ENCODE peak calls at places on chromosomes 1 and 21, in seven cellular contexts. One of them, this sample, is unnamed.

GRCh38 chr21:34807146-34807880 is 138.5 kb downstream of the CLIC6 start:
- DNase-seq in stimulated activated naive B cell treated with anti-CD40 and anti-IgM and Interleukin-4, amounts not matched to agents 10 μg/mL and 1 μg/mL and 100 μg/mL, for 72 hours: peak
- DNase-seq in NCI-H1417: no peak
- DNase-seq in iPS-NIHi11: no peak
- DNase-seq in Peyer's patch: no peak
- DNase-seq in NCI-H774: no peak
- DNase-seq in stromal cell of bone marrow: peak
- DNase-seq in this sample: peak

GRCh38 chr1:238099871-238100270 is 209.1 kb upstream of the ZP4 start:
- DNase-seq in stimulated activated naive B cell treated with anti-CD40 and anti-IgM and Interleukin-4, amounts not matched to agents 10 μg/mL and 1 μg/mL and 100 μg/mL, for 72 hours: no peak
- DNase-seq in Peyer's patch: no peak
- DNase-seq in NCI-H1417: no peak
- DNase-seq in NCI-H774: no peak
- DNase-seq in iPS-NIHi11: no peak
- DNase-seq in stromal cell of bone marrow: no peak
- DNase-seq in this sample: no peak

GRCh38 chr1:231951399-231951798 is 324.8 kb downstream of the DISC1 start:
- DNase-seq in stromal cell of bone marrow: peak
- DNase-seq in iPS-NIHi11: no peak
- DNase-seq in NCI-H1417: no peak
- DNase-seq in NCI-H774: no peak
- DNase-seq in stimulated activated naive B cell treated with anti-CD40 and anti-IgM and Interleukin-4, amounts not matched to agents 10 μg/mL and 1 μg/mL and 100 μg/mL, for 72 hours: no peak
- DNase-seq in Peyer's patch: no peak
- DNase-seq in this sample: peak

GRCh38 chr1:113758631-113759340 is 500 bp downstream of the PHTF1 start:
- DNase-seq in NCI-H774: peak
- DNase-seq in iPS-NIHi11: peak
- DNase-seq in Peyer's patch: peak
- DNase-seq in NCI-H1417: peak
- DNase-seq in stromal cell of bone marrow: peak
- DNase-seq in stimulated activated naive B cell treated with anti-CD40 and anti-IgM and Interleukin-4, amounts not matched to agents 10 μg/mL and 1 μg/mL and 100 μg/mL, for 72 hours: peak
- DNase-seq in this sample: peak

GRCh38 chr1:54848134-54848948 is 38.7 kb downstream of the DHCR24 start:
- DNase-seq in stimulated activated naive B cell treated with anti-CD40 and anti-IgM and Interleukin-4, amounts not matched to agents 10 μg/mL and 1 μg/mL and 100 μg/mL, for 72 hours: no peak
- DNase-seq in Peyer's patch: no peak
- DNase-seq in iPS-NIHi11: no peak
- DNase-seq in NCI-H1417: no peak
- DNase-seq in stromal cell of bone marrow: no peak
- DNase-seq in NCI-H774: no peak
- DNase-seq in this sample: no peak

GRCh38 chr1:4312024-4312423 is 342.4 kb upstream of the AJAP1 start:
- DNase-seq in stromal cell of bone marrow: no peak
- DNase-seq in stimulated activated naive B cell treated with anti-CD40 and anti-IgM and Interleukin-4, amounts not matched to agents 10 μg/mL and 1 μg/mL and 100 μg/mL, for 72 hours: no peak
- DNase-seq in Peyer's patch: no peak
- DNase-seq in NCI-H1417: no peak
- DNase-seq in NCI-H774: no peak
- DNase-seq in iPS-NIHi11: no peak
- DNase-seq in this sample: no peak

GRCh38 chr1:219506337-219506944 is 106.5 kb downstream of the ZC3H11B start:
- DNase-seq in stromal cell of bone marrow: no peak
- DNase-seq in iPS-NIHi11: no peak
- DNase-seq in NCI-H774: no peak
- DNase-seq in NCI-H1417: no peak
- DNase-seq in stimulated activated naive B cell treated with anti-CD40 and anti-IgM and Interleukin-4, amounts not matched to agents 10 μg/mL and 1 μg/mL and 100 μg/mL, for 72 hours: no peak
- DNase-seq in Peyer's patch: no peak
- DNase-seq in this sample: no peak

GRCh38 chr1:12177999-12178441 is 11.2 kb downstream of the TNFRSF1B start:
- DNase-seq in NCI-H774: no peak
- DNase-seq in stimulated activated naive B cell treated with anti-CD40 and anti-IgM and Interleukin-4, amounts not matched to agents 10 μg/mL and 1 μg/mL and 100 μg/mL, for 72 hours: no peak
- DNase-seq in Peyer's patch: peak
- DNase-seq in iPS-NIHi11: peak
- DNase-seq in NCI-H1417: peak
- DNase-seq in stromal cell of bone marrow: peak
- DNase-seq in this sample: peak

GRCh38 chr1:26711777-26712176 is 16.0 kb downstream of the ARID1A start:
- DNase-seq in Peyer's patch: no peak
- DNase-seq in NCI-H1417: no peak
- DNase-seq in iPS-NIHi11: no peak
- DNase-seq in NCI-H774: no peak
- DNase-seq in stimulated activated naive B cell treated with anti-CD40 and anti-IgM and Interleukin-4, amounts not matched to agents 10 μg/mL and 1 μg/mL and 100 μg/mL, for 72 hours: no peak
- DNase-seq in stromal cell of bone marrow: no peak
- DNase-seq in this sample: no peak

GRCh38 chr1:167687919-167688519 is 33.8 kb upstream of the MPZL1 start:
- DNase-seq in Peyer's patch: peak
- DNase-seq in stromal cell of bone marrow: peak
- DNase-seq in iPS-NIHi11: peak
- DNase-seq in stimulated activated naive B cell treated with anti-CD40 and anti-IgM and Interleukin-4, amounts not matched to agents 10 μg/mL and 1 μg/mL and 100 μg/mL, for 72 hours: peak
- DNase-seq in NCI-H1417: peak
- DNase-seq in NCI-H774: peak
- DNase-seq in this sample: peak

GRCh38 chr1:169460193-169460833 is 25.4 kb downstream of the SLC19A2 start:
- DNase-seq in NCI-H1417: no peak
- DNase-seq in NCI-H774: no peak
- DNase-seq in iPS-NIHi11: peak
- DNase-seq in Peyer's patch: no peak
- DNase-seq in stimulated activated naive B cell treated with anti-CD40 and anti-IgM and Interleukin-4, amounts not matched to agents 10 μg/mL and 1 μg/mL and 100 μg/mL, for 72 hours: no peak
- DNase-seq in stromal cell of bone marrow: peak
- DNase-seq in this sample: no peak

GRCh38 chr1:234987415-234988159 is 141.1 kb downstream of the TOMM20 start:
- DNase-seq in NCI-H774: no peak
- DNase-seq in NCI-H1417: no peak
- DNase-seq in stromal cell of bone marrow: no peak
- DNase-seq in stimulated activated naive B cell treated with anti-CD40 and anti-IgM and Interleukin-4, amounts not matched to agents 10 μg/mL and 1 μg/mL and 100 μg/mL, for 72 hours: peak
- DNase-seq in Peyer's patch: no peak
- DNase-seq in iPS-NIHi11: peak
- DNase-seq in this sample: peak

GRCh38 chr1:228163776-228164534 is 1.6 kb upstream of the IBA57 start:
- DNase-seq in stimulated activated naive B cell treated with anti-CD40 and anti-IgM and Interleukin-4, amounts not matched to agents 10 μg/mL and 1 μg/mL and 100 μg/mL, for 72 hours: no peak
- DNase-seq in NCI-H774: no peak
- DNase-seq in iPS-NIHi11: no peak
- DNase-seq in NCI-H1417: no peak
- DNase-seq in Peyer's patch: no peak
- DNase-seq in stromal cell of bone marrow: no peak
- DNase-seq in this sample: no peak

GRCh38 chr1:206050655-206051235 is 2.2 kb upstream of the RHEX start:
- DNase-seq in iPS-NIHi11: no peak
- DNase-seq in Peyer's patch: peak
- DNase-seq in stromal cell of bone marrow: no peak
- DNase-seq in NCI-H1417: no peak
- DNase-seq in NCI-H774: no peak
- DNase-seq in stimulated activated naive B cell treated with anti-CD40 and anti-IgM and Interleukin-4, amounts not matched to agents 10 μg/mL and 1 μg/mL and 100 μg/mL, for 72 hours: peak
- DNase-seq in this sample: no peak

GRCh38 chr1:43932786-43933385 is 715 bp upstream of the ARTN start:
- DNase-seq in iPS-NIHi11: no peak
- DNase-seq in NCI-H774: no peak
- DNase-seq in stimulated activated naive B cell treated with anti-CD40 and anti-IgM and Interleukin-4, amounts not matched to agents 10 μg/mL and 1 μg/mL and 100 μg/mL, for 72 hours: no peak
- DNase-seq in Peyer's patch: no peak
- DNase-seq in stromal cell of bone marrow: no peak
- DNase-seq in NCI-H1417: no peak
- DNase-seq in this sample: no peak

GRCh38 chr21:36902793-36903192 is 63.7 kb downstream of the HLCS start:
- DNase-seq in NCI-H1417: no peak
- DNase-seq in stimulated activated naive B cell treated with anti-CD40 and anti-IgM and Interleukin-4, amounts not matched to agents 10 μg/mL and 1 μg/mL and 100 μg/mL, for 72 hours: no peak
- DNase-seq in Peyer's patch: no peak
- DNase-seq in NCI-H774: no peak
- DNase-seq in iPS-NIHi11: peak
- DNase-seq in stromal cell of bone marrow: no peak
- DNase-seq in this sample: no peak

GRCh38 chr1:34166191-34167090 is 1.4 kb upstream of the CSMD2 start:
- DNase-seq in iPS-NIHi11: peak
- DNase-seq in Peyer's patch: no peak
- DNase-seq in NCI-H1417: no peak
- DNase-seq in stromal cell of bone marrow: no peak
- DNase-seq in NCI-H774: no peak
- DNase-seq in stimulated activated naive B cell treated with anti-CD40 and anti-IgM and Interleukin-4, amounts not matched to agents 10 μg/mL and 1 μg/mL and 100 μg/mL, for 72 hours: no peak
- DNase-seq in this sample: no peak

GRCh38 chr21:29105218-29105617 is 25.2 kb upstream of the MAP3K7CL start:
- DNase-seq in stromal cell of bone marrow: no peak
- DNase-seq in NCI-H1417: no peak
- DNase-seq in stimulated activated naive B cell treated with anti-CD40 and anti-IgM and Interleukin-4, amounts not matched to agents 10 μg/mL and 1 μg/mL and 100 μg/mL, for 72 hours: no peak
- DNase-seq in Peyer's patch: no peak
- DNase-seq in NCI-H774: no peak
- DNase-seq in iPS-NIHi11: no peak
- DNase-seq in this sample: no peak

GRCh38 chr1:227225715-227226346 is 92.5 kb downstream of the CDC42BPA start:
- DNase-seq in Peyer's patch: no peak
- DNase-seq in stimulated activated naive B cell treated with anti-CD40 and anti-IgM and Interleukin-4, amounts not matched to agents 10 μg/mL and 1 μg/mL and 100 μg/mL, for 72 hours: no peak
- DNase-seq in stromal cell of bone marrow: peak
- DNase-seq in iPS-NIHi11: no peak
- DNase-seq in NCI-H1417: no peak
- DNase-seq in NCI-H774: no peak
- DNase-seq in this sample: peak

This sample was measured in GM04504.